ENCODE peak calls at places on chromosomes 5 and 9, in seven cellular contexts. S is AG10803, O is choroid plexus epithelial cell, X is fibroblast of lung, U is HFF-Myc, W is astrocyte of the spinal cord, D is Panc1. A is an unnamed sample.

GRCh38 chr9:4237748-4238511 is 61.9 kb downstream of the GLIS3 start:
- DNase-seq in D (no peak), W (peak), X (peak), U (no peak), S (no peak), O (peak), A (peak)

GRCh38 chr5:140966293-140967225 is at the start of gene PCDHAC2:
- DNase-seq in W (no peak), X (peak), D (no peak), U (no peak), S (peak), O (peak), A (peak)

GRCh38 chr9:98522487-98522886 is 186.2 kb downstream of the GABBR2 start:
- DNase-seq in S (no peak), D (no peak), U (no peak), W (no peak), X (no peak), O (no peak), A (no peak)

GRCh38 chr5:137201876-137202275 is 297.2 kb downstream of the SPOCK1 start:
- DNase-seq in U (no peak), W (peak), S (peak), X (peak), O (peak), D (no peak), A (peak)

GRCh38 chr9:95511232-95511951 is 5.4 kb downstream of the PTCH1 start:
- DNase-seq in X (peak), U (no peak), S (peak), W (peak), D (no peak), O (peak), A (peak)

GRCh38 chr5:96243203-96243602 is 189.8 kb downstream of the PCSK1 start:
- DNase-seq in S (peak), O (no peak), D (no peak), W (no peak), U (no peak), X (peak), A (no peak)

GRCh38 chr9:101995231-101995630 is 256.8 kb upstream of the GRIN3A start:
- DNase-seq in S (no peak), U (no peak), O (peak), D (no peak), W (peak), X (peak), A (no peak)

GRCh38 chr5:73540192-73540591 is 25.2 kb downstream of the ANKRA2 start:
- DNase-seq in S (peak), D (no peak), U (peak), X (peak), O (peak), W (peak), A (no peak)

GRCh38 chr5:64505769-64506566 is at the start of gene RGS7BP:
- DNase-seq in U (no peak), X (peak), S (peak), W (peak), D (no peak), O (peak), A (peak)

GRCh38 chr5:151870820-151871219 is 53.8 kb downstream of the GLRA1 start:
- DNase-seq in O (peak), W (peak), U (peak), X (peak), D (peak), S (peak), A (peak)

GRCh38 chr5:176700239-176700847 is 53.1 kb downstream of the TSPAN17 start:
- DNase-seq in S (no peak), O (peak), D (no peak), X (no peak), U (no peak), W (no peak), A (peak)

GRCh38 chr9:110065527-110065926 is 142.4 kb downstream of the C9orf152 start:
- DNase-seq in W (no peak), S (peak), X (no peak), O (peak), D (no peak), U (no peak), A (peak)

GRCh38 chr9:115649991-115650472 is 503.6 kb upstream of the PAPPA start:
- DNase-seq in O (peak), W (peak), X (peak), D (no peak), S (peak), U (peak), A (peak)

GRCh38 chr9:14926941-14927624 is 16.9 kb upstream of the FREM1 start:
- DNase-seq in X (no peak), S (no peak), U (no peak), O (no peak), W (no peak), D (no peak), A (peak)

GRCh38 chr5:105940181-105940580 is 1730.6 kb downstream of the EFNA5 start:
- DNase-seq in W (no peak), S (no peak), D (no peak), X (no peak), U (no peak), O (no peak), A (no peak)

GRCh38 chr5:131622633-131623032 is 12.4 kb downstream of the RAPGEF6 start:
- DNase-seq in W (peak), U (no peak), O (no peak), D (no peak), X (peak), S (peak), A (peak)

GRCh38 chr5:1930880-1931589 is 48.3 kb upstream of the IRX4 start:
- DNase-seq in S (no peak), X (no peak), O (no peak), U (no peak), D (no peak), W (no peak), A (no peak)

GRCh38 chr9:130869250-130869649 is 27.4 kb downstream of the QRFP start:
- DNase-seq in S (no peak), X (peak), D (no peak), U (no peak), O (peak), W (peak), A (peak)

GRCh38 chr9:128627127-128627715 is 29.4 kb downstream of the DYNC2I2 start:
- DNase-seq in W (no peak), S (no peak), U (no peak), X (no peak), D (no peak), O (no peak), A (no peak)

GRCh38 chr9:113011911-113012381 is at the start of gene ZNF883:
- DNase-seq in X (peak), S (peak), O (peak), U (peak), W (peak), D (no peak), A (peak)

GRCh38 chr5:143086851-143087637 is 316.4 kb downstream of the NR3C1 start:
- DNase-seq in X (peak), W (peak), O (peak), D (no peak), S (peak), U (peak), A (no peak)

GRCh38 chr5:107874810-107875209 is 204.1 kb upstream of the EFNA5 start:
- DNase-seq in S (no peak), U (no peak), W (peak), O (no peak), D (no peak), X (peak), A (no peak)

GRCh38 chr9:17401858-17402257 is 177.0 kb upstream of the SH3GL2 start:
- DNase-seq in X (peak), U (no peak), S (no peak), D (no peak), W (no peak), O (peak), A (no peak)

GRCh38 chr5:79225026-79225425 is 10.9 kb upstream of the JMY start:
- DNase-seq in S (peak), W (no peak), U (no peak), O (no peak), D (no peak), X (peak), A (no peak)

GRCh38 chr9:75903785-75904360 is 13.4 kb downstream of the PCSK5 start:
- DNase-seq in D (no peak), W (peak), U (no peak), X (peak), S (no peak), O (peak), A (peak)

GRCh38 chr9:96417051-96417586 is 1.1 kb downstream of the ZNF367 start:
- DNase-seq in X (peak), O (peak), W (peak), U (no peak), D (peak), S (peak), A (peak)

GRCh38 chr5:9094582-9094981 is 451.3 kb downstream of the SEMA5A start:
- DNase-seq in S (peak), W (no peak), O (peak), X (peak), U (no peak), D (no peak), A (peak)

GRCh38 chr5:9104576-9105339 is 441.1 kb downstream of the SEMA5A start:
- DNase-seq in O (peak), S (no peak), X (peak), D (no peak), U (peak), W (peak), A (no peak)

GRCh38 chr5:9098990-9099389 is 446.9 kb downstream of the SEMA5A start:
- DNase-seq in O (no peak), D (no peak), S (no peak), U (no peak), X (no peak), W (no peak), A (no peak)

GRCh38 chr5:9099681-9100080 is 446.2 kb downstream of the SEMA5A start:
- DNase-seq in X (no peak), W (no peak), S (no peak), O (no peak), U (no peak), D (no peak), A (no peak)
- TF ChIP-seq CTCF in X (no peak), W (no peak), S (no peak), O (peak), U (no peak), D (no peak), A (peak)

DNA sequence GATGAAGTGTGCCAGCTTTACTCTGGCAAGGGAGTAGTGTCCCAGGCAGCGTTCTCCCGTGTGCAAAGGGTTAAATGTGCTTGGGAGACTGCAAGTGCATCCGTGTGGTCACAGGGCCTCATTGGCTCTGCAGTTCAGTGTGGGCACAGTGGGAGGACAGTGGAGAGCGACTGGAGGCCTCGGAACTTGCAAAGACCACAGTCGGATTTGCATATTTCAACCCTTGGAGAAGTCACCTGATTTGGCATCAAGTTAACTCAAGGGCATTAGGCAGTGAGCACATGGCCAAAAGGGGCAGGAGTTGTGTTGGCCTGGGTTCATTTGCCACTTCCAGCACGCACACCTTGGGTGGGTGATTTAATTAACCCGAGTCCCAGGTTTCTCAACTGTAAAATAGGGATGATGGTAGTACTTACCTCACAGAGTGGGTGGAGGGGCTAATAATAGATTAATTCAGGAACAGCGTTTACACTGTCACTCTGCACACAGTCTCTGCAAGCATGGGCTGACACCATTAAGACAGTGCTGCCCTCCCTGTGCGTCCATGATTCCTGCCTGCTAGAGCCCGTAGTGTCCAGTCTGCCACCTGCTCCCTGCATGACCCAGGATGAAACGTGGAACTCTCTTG is 22.6 kb downstream of the JADE2 start:
- DNase-seq in O (no peak), U (no peak), D (no peak), W (no peak), S (no peak), X (no peak), A (no peak)
- H3K4me3 ChIP-seq in O (no peak), U (no peak), D (no peak), W (no peak), S (no peak), X (no peak), A (no peak)

GRCh38 chr5:14547660-14548059 is 33.9 kb upstream of the OTULINL start:
- DNase-seq in W (no peak), X (no peak), S (no peak), U (no peak), D (no peak), O (no peak), A (no peak)
- TF ChIP-seq CTCF in W (no peak), X (no peak), S (no peak), U (no peak), D (no peak), O (no peak), A (no peak)

DNA sequence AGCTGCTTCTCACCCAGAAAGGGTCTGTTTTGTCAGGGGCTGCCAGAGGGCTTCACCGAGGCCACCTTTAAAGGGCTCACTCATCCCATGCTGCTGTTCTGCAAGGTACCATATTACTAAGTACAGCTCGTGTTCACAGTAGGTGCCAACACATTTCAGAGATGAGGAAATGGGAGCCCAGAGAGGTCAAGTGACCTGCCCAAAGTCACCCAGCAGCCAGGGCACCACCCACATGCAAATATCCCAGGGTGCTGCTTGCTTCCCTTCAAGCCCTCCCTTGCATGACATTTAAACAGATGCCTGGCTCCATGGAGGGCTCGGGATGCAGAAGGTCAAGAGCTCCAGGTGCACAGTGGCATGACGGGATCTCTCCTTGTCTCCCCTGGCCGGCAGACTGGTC is 123.5 kb upstream of the SARDH start:
- DNase-seq in X (no peak), S (no peak), U (no peak), O (no peak), D (no peak), W (no peak), A (no peak)
- H3K4me3 ChIP-seq in X (no peak), S (no peak), U (no peak), O (no peak), D (no peak), W (no peak), A (no peak)

GRCh38 chr9:127360829-127361228 is 36.1 kb upstream of the SLC2A8 start:
- DNase-seq in O (peak), D (no peak), S (no peak), W (peak), U (no peak), X (peak), A (peak)
- TF ChIP-seq CTCF in O (peak), D (no peak), S (peak), W (peak), U (peak), X (peak), A (no peak)

GRCh38 chr5:84642324-84642723 is 257.6 kb upstream of the EDIL3 start:
- DNase-seq in O (no peak), D (no peak), S (no peak), U (no peak), W (no peak), X (no peak), A (no peak)
- H3K4me3 ChIP-seq in O (no peak), D (no peak), S (no peak), U (no peak), W (no peak), X (no peak), A (no peak)

GRCh38 chr9:88722753-88723152 is 187.8 kb downstream of the NXNL2 start:
- DNase-seq in W (peak), D (no peak), S (no peak), X (no peak), U (no peak), O (peak), A (peak)
- TF ChIP-seq CTCF in W (peak), D (peak), S (peak), X (peak), U (peak), O (peak), A (peak)

GRCh38 chr5:15752886-15753285 is 252.9 kb downstream of the FBXL7 start:
- DNase-seq in S (peak), O (peak), D (no peak), W (peak), U (no peak), X (peak), A (peak)
- H3K4me3 ChIP-seq in S (peak), O (peak), D (no peak), W (peak), U (no peak), X (peak), A (peak)

GRCh38 chr5:72320022-72320898 is at the start of the genes MRPS27 and PTCD2:
- DNase-seq in S (peak), U (peak), O (peak), X (peak), W (peak), D (peak), A (peak)
- TF ChIP-seq CTCF in S (peak), U (no peak), O (peak), X (peak), W (peak), D (no peak), A (peak)

A was measured in cardiac fibroblast.